ENCODE peak calls at places on chromosome 17, in six cellular contexts. One of them, this sample, is unnamed.

GRCh38 chr17:83012873-83013778 is 66.3 kb upstream of the METRNL start:
- DNase-seq in adrenal gland: no peak
- DNase-seq in SJCRH30: peak; percentile 86
- DNase-seq in body of pancreas: no peak
- DNase-seq in cardiac muscle cell: no peak
- DNase-seq in MM.1S: peak; percentile 59
- DNase-seq in this sample: no peak

GRCh38 chr17:58284613-58285421 is 4.1 kb upstream of the MPO start:
- DNase-seq in adrenal gland: no peak
- DNase-seq in SJCRH30: no peak
- DNase-seq in body of pancreas: no peak
- DNase-seq in cardiac muscle cell: no peak
- DNase-seq in MM.1S: no peak
- DNase-seq in this sample: no peak

GRCh38 chr17:68378202-68379149 is 78.8 kb downstream of the WIPI1 start:
- DNase-seq in adrenal gland: peak; percentile 97
- DNase-seq in SJCRH30: no peak
- DNase-seq in body of pancreas: peak; percentile 85
- DNase-seq in cardiac muscle cell: no peak
- DNase-seq in MM.1S: no peak
- DNase-seq in this sample: no peak

GRCh38 chr17:43905985-43906852 is 1.1 kb downstream of the MPP2 start:
- DNase-seq in adrenal gland: no peak
- DNase-seq in SJCRH30: peak; percentile 82
- DNase-seq in body of pancreas: peak; percentile 86
- DNase-seq in cardiac muscle cell: peak; percentile 81
- DNase-seq in MM.1S: no peak
- DNase-seq in this sample: peak; percentile 36

GRCh38 chr17:53626286-53626685 is 196.4 kb upstream of the KIF2B start:
- DNase-seq in adrenal gland: no peak
- DNase-seq in SJCRH30: no peak
- DNase-seq in body of pancreas: no peak
- DNase-seq in cardiac muscle cell: no peak
- DNase-seq in MM.1S: peak; percentile 41
- DNase-seq in this sample: no peak

GRCh38 chr17:41962111-41962510 is 4.5 kb upstream of the CNP start:
- DNase-seq in adrenal gland: no peak
- DNase-seq in SJCRH30: peak; percentile 32
- DNase-seq in body of pancreas: peak; percentile 97
- DNase-seq in cardiac muscle cell: no peak
- DNase-seq in MM.1S: no peak
- DNase-seq in this sample: no peak

GRCh38 chr17:66889480-66890230 is 54.7 kb downstream of the CACNG5 start:
- DNase-seq in adrenal gland: no peak
- DNase-seq in SJCRH30: no peak
- DNase-seq in body of pancreas: no peak
- DNase-seq in cardiac muscle cell: no peak
- DNase-seq in MM.1S: no peak
- DNase-seq in this sample: no peak

GRCh38 chr17:12047977-12048376 is 27.3 kb downstream of the MAP2K4 start:
- DNase-seq in adrenal gland: peak; percentile 25
- DNase-seq in SJCRH30: peak; percentile 14
- DNase-seq in body of pancreas: no peak
- DNase-seq in cardiac muscle cell: no peak
- DNase-seq in MM.1S: no peak
- DNase-seq in this sample: no peak

GRCh38 chr17:46853896-46854444 is 2.6 kb downstream of the WNT9B start:
- DNase-seq in adrenal gland: no peak
- DNase-seq in SJCRH30: no peak
- DNase-seq in body of pancreas: no peak
- DNase-seq in cardiac muscle cell: no peak
- DNase-seq in MM.1S: no peak
- DNase-seq in this sample: no peak

GRCh38 chr17:1031711-1032110 is 34.8 kb downstream of the TIMM22 start:
- DNase-seq in adrenal gland: peak; percentile 81
- DNase-seq in SJCRH30: no peak
- DNase-seq in body of pancreas: peak; percentile 40
- DNase-seq in cardiac muscle cell: peak; percentile 58
- DNase-seq in MM.1S: no peak
- DNase-seq in this sample: no peak

GRCh38 chr17:80153004-80153403 is 6.1 kb upstream of the EIF4A3 start:
- DNase-seq in adrenal gland: no peak
- DNase-seq in SJCRH30: no peak
- DNase-seq in body of pancreas: no peak
- DNase-seq in cardiac muscle cell: no peak
- DNase-seq in MM.1S: no peak
- DNase-seq in this sample: no peak

GRCh38 chr17:73342057-73342522 is 30.3 kb upstream of the CDC42EP4 start:
- DNase-seq in adrenal gland: peak; percentile 70
- DNase-seq in SJCRH30: peak; percentile 98
- DNase-seq in body of pancreas: peak; percentile 70
- DNase-seq in cardiac muscle cell: peak; percentile 35
- DNase-seq in MM.1S: no peak
- DNase-seq in this sample: no peak

GRCh38 chr17:61239953-61240352 is 159.7 kb upstream of the TBX2 start:
- DNase-seq in adrenal gland: no peak
- DNase-seq in SJCRH30: no peak
- DNase-seq in body of pancreas: no peak
- DNase-seq in cardiac muscle cell: no peak
- DNase-seq in MM.1S: no peak
- DNase-seq in this sample: no peak

GRCh38 chr17:81241648-81242420 is 2.7 kb downstream of the NDUFAF8 start:
- DNase-seq in adrenal gland: peak; percentile 50
- DNase-seq in SJCRH30: peak; percentile 83
- DNase-seq in body of pancreas: peak; percentile 67
- DNase-seq in cardiac muscle cell: peak; percentile 72
- DNase-seq in MM.1S: peak; percentile 45
- DNase-seq in this sample: peak; percentile 58

GRCh38 chr17:73272906-73273218 is 11.2 kb upstream of the CPSF4L start:
- DNase-seq in adrenal gland: no peak
- DNase-seq in SJCRH30: no peak
- DNase-seq in body of pancreas: no peak
- DNase-seq in cardiac muscle cell: no peak
- DNase-seq in MM.1S: no peak
- DNase-seq in this sample: no peak

GRCh38 chr17:81923302-81924260 is 4.0 kb downstream of the MAFG start:
- DNase-seq in adrenal gland: peak; percentile 80
- DNase-seq in SJCRH30: no peak
- DNase-seq in body of pancreas: peak; percentile 75
- DNase-seq in cardiac muscle cell: peak; percentile 87
- DNase-seq in MM.1S: peak; percentile 63
- DNase-seq in this sample: no peak

GRCh38 chr17:62703776-62704380 is 76.4 kb downstream of the MRC2 start:
- DNase-seq in adrenal gland: peak; percentile 47
- DNase-seq in SJCRH30: peak; percentile 72
- DNase-seq in body of pancreas: peak; percentile 80
- DNase-seq in cardiac muscle cell: peak; percentile 87
- DNase-seq in MM.1S: peak; percentile 59
- DNase-seq in this sample: peak; percentile 81

GRCh38 chr17:41987642-41988041 is 21.0 kb downstream of the CNP start:
- DNase-seq in adrenal gland: no peak
- DNase-seq in SJCRH30: no peak
- DNase-seq in body of pancreas: no peak
- DNase-seq in cardiac muscle cell: no peak
- DNase-seq in MM.1S: no peak
- DNase-seq in this sample: no peak

GRCh38 chr17:56144205-56144604 is 9.1 kb upstream of the ANKFN1 start:
- DNase-seq in adrenal gland: no peak
- DNase-seq in SJCRH30: no peak
- DNase-seq in body of pancreas: no peak
- DNase-seq in cardiac muscle cell: peak; percentile 31
- DNase-seq in MM.1S: no peak
- DNase-seq in this sample: no peak

GRCh38 chr17:27360507-27360906 is 66.6 kb downstream of the WSB1 start:
- DNase-seq in adrenal gland: no peak
- DNase-seq in SJCRH30: no peak
- DNase-seq in body of pancreas: no peak
- DNase-seq in cardiac muscle cell: no peak
- DNase-seq in MM.1S: no peak
- DNase-seq in this sample: no peak

GRCh38 chr17:74994440-74994839 is 7.0 kb downstream of the CDR2L start:
- DNase-seq in adrenal gland: no peak
- DNase-seq in SJCRH30: no peak
- DNase-seq in body of pancreas: no peak
- DNase-seq in cardiac muscle cell: no peak
- DNase-seq in MM.1S: no peak
- DNase-seq in this sample: no peak

GRCh38 chr17:4185656-4186055 is 42.7 kb downstream of the CYB5D2 start:
- DNase-seq in adrenal gland: no peak
- DNase-seq in SJCRH30: no peak
- DNase-seq in body of pancreas: no peak
- DNase-seq in cardiac muscle cell: no peak
- DNase-seq in MM.1S: no peak
- DNase-seq in this sample: no peak

GRCh38 chr17:79892457-79893236 is 53.4 kb upstream of the CBX4 start:
- DNase-seq in adrenal gland: no peak
- DNase-seq in SJCRH30: no peak
- DNase-seq in body of pancreas: no peak
- DNase-seq in cardiac muscle cell: no peak
- DNase-seq in MM.1S: no peak
- DNase-seq in this sample: no peak

GRCh38 chr17:21288581-21289017 is 4.1 kb downstream of the MAP2K3 start:
- DNase-seq in adrenal gland: no peak
- DNase-seq in SJCRH30: no peak
- DNase-seq in body of pancreas: no peak
- DNase-seq in cardiac muscle cell: no peak
- DNase-seq in MM.1S: no peak
- DNase-seq in this sample: no peak

GRCh38 chr17:61324540-61324868 is 75.1 kb upstream of the TBX2 start:
- DNase-seq in adrenal gland: peak; percentile 37
- DNase-seq in SJCRH30: no peak
- DNase-seq in body of pancreas: no peak
- DNase-seq in cardiac muscle cell: no peak
- DNase-seq in MM.1S: no peak
- DNase-seq in this sample: no peak

GRCh38 chr17:64009571-64010402 is 10.6 kb downstream of the ICAM2 start:
- DNase-seq in adrenal gland: peak; percentile 21
- DNase-seq in SJCRH30: no peak
- DNase-seq in body of pancreas: no peak
- DNase-seq in cardiac muscle cell: no peak
- DNase-seq in MM.1S: no peak
- DNase-seq in this sample: no peak

GRCh38 chr17:44438634-44439033 is 49.2 kb upstream of the ITGA2B start:
- DNase-seq in adrenal gland: no peak
- DNase-seq in SJCRH30: peak; percentile 49
- DNase-seq in body of pancreas: peak; percentile 25
- DNase-seq in cardiac muscle cell: peak; percentile 34
- DNase-seq in MM.1S: peak; percentile 64
- DNase-seq in this sample: no peak

DNA sequence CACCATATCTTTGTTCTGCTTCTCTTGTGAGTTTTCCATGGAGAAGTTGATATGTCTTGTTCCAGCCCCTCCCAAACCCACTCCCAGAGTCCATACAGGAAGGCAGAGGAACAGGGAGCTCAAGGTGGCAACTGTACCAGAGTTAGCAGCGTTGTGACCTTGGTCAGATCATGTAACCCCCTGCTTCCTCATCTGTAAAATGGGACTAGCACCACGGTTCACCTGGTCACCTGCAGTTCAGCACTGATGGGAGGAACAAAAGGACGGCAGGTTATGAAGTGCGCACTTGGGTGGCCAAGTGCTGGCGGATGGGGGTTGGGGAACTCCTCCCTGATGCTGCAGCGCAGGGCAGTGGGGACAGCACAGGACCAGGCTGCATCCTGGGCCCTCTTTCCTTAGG is 7.7 kb upstream of the NEUROD2 start:
- DNase-seq in adrenal gland: no peak
- DNase-seq in SJCRH30: no peak
- DNase-seq in body of pancreas: no peak
- DNase-seq in cardiac muscle cell: no peak
- DNase-seq in MM.1S: no peak
- DNase-seq in this sample: no peak
- H3K27me3 ChIP-seq in adrenal gland: no peaks in the 10 kb centered on the region
- H3K27me3 ChIP-seq in SJCRH30: peaks cover 3% of the 10 kb centered on the region
- H3K27me3 ChIP-seq in body of pancreas: no peaks in the 10 kb centered on the region
- H3K27me3 ChIP-seq in cardiac muscle cell: peaks cover 100% of the 10 kb centered on the region
- H3K27me3 ChIP-seq in MM.1S: peaks cover 20% of the 10 kb centered on the region
- H3K27me3 ChIP-seq in this sample: peaks cover 4% of the 10 kb centered on the region

DNA sequence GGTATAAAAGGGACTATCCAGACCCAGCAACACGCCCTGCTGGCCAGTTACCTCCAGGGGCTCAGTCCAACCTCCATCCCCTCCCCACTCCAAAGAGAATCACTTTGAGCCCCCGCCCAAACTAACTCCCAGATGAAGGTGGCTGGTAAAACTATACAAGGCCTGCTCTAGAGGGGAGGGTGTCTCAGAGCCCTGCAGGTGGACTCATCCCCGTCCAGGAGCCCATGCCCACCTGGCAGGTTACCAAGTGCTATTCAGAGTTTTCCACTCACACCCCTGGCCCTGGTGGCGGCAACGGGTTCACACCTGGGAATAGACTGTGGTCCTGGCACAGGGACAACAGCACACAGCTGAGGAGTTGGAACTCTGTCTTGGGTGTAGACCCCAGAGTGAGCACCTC is 29.0 kb downstream of the AXIN2 start:
- DNase-seq in adrenal gland: no peak
- DNase-seq in SJCRH30: no peak
- DNase-seq in body of pancreas: no peak
- DNase-seq in cardiac muscle cell: no peak
- DNase-seq in MM.1S: no peak
- DNase-seq in this sample: no peak
- H3K27ac ChIP-seq in adrenal gland: no peak overlapping the region
- H3K27ac ChIP-seq in SJCRH30: no peak overlapping the region
- H3K27ac ChIP-seq in body of pancreas: no peak overlapping the region
- H3K27ac ChIP-seq in cardiac muscle cell: peak overlapping the region; percentile 88
- H3K27ac ChIP-seq in MM.1S: no peak overlapping the region
- H3K27ac ChIP-seq in this sample: no peak overlapping the region

GRCh38 chr17:48754500-48755261 is 26.1 kb upstream of the HOXB13 start:
- DNase-seq in adrenal gland: no peak
- DNase-seq in SJCRH30: no peak
- DNase-seq in body of pancreas: no peak
- DNase-seq in cardiac muscle cell: peak; percentile 18
- DNase-seq in MM.1S: no peak
- DNase-seq in this sample: no peak

GRCh38 chr17:48752399-48753288 is 24.1 kb upstream of the HOXB13 start:
- DNase-seq in adrenal gland: no peak
- DNase-seq in SJCRH30: no peak
- DNase-seq in body of pancreas: no peak
- DNase-seq in cardiac muscle cell: no peak
- DNase-seq in MM.1S: no peak
- DNase-seq in this sample: no peak

GRCh38 chr17:48751733-48752398 is 23.3 kb upstream of the HOXB13 start:
- DNase-seq in adrenal gland: no peak
- DNase-seq in SJCRH30: no peak
- DNase-seq in body of pancreas: no peak
- DNase-seq in cardiac muscle cell: no peak
- DNase-seq in MM.1S: no peak
- DNase-seq in this sample: no peak

GRCh38 chr17:48755346-48755745 is 26.8 kb upstream of the HOXB13 start:
- DNase-seq in adrenal gland: no peak
- DNase-seq in SJCRH30: no peak
- DNase-seq in body of pancreas: no peak
- DNase-seq in cardiac muscle cell: no peak
- DNase-seq in MM.1S: no peak
- DNase-seq in this sample: no peak

GRCh38 chr17:48753794-48754499 is 25.4 kb upstream of the HOXB13 start:
- DNase-seq in adrenal gland: peak; percentile 30
- DNase-seq in SJCRH30: no peak
- DNase-seq in body of pancreas: no peak
- DNase-seq in cardiac muscle cell: no peak
- DNase-seq in MM.1S: no peak
- DNase-seq in this sample: no peak
- H3K27me3 ChIP-seq in adrenal gland: peaks cover 86% of the 10 kb centered on the region
- H3K27me3 ChIP-seq in SJCRH30: no peaks in the 10 kb centered on the region
- H3K27me3 ChIP-seq in body of pancreas: no peaks in the 10 kb centered on the region
- H3K27me3 ChIP-seq in cardiac muscle cell: peaks cover 100% of the 10 kb centered on the region
- H3K27me3 ChIP-seq in MM.1S: peaks cover 85% of the 10 kb centered on the region
- H3K27me3 ChIP-seq in this sample: peaks cover 29% of the 10 kb centered on the region

GRCh38 chr17:17580662-17581470 is 10.6 kb downstream of the PEMT start:
- DNase-seq in adrenal gland: peak; percentile 42
- DNase-seq in SJCRH30: no peak
- DNase-seq in body of pancreas: no peak
- DNase-seq in cardiac muscle cell: peak; percentile 58
- DNase-seq in MM.1S: no peak
- DNase-seq in this sample: no peak
- H3K27ac ChIP-seq in adrenal gland: no peak overlapping the region
- H3K27ac ChIP-seq in SJCRH30: no peak overlapping the region
- H3K27ac ChIP-seq in body of pancreas: no peak overlapping the region
- H3K27ac ChIP-seq in cardiac muscle cell: peak overlapping the region; percentile 96
- H3K27ac ChIP-seq in MM.1S: no peak overlapping the region
- H3K27ac ChIP-seq in this sample: no peak overlapping the region

This sample was measured in naive thymus-derived CD4-positive, alpha-beta T cell.